ENCODE peak calls at places on chromosomes 16 and 17, in four cellular contexts. A is fibroblast of pulmonary artery, D is HFF-Myc, Z is right lobe of liver. H is an unnamed sample.

GRCh38 chr16:20806168-20807050 is at the start of the genes ERI2 and REXO5:
- DNase-seq in A (peak; percentile 96), D (peak; percentile 81), Z (peak; percentile 92), H (peak; percentile 92)

GRCh38 chr17:77571141-77571540 is 387.4 kb upstream of the TNRC6C start:
- DNase-seq in A (no peak), D (no peak), Z (no peak), H (no peak)

GRCh38 chr17:6546069-6546718 is 10.2 kb downstream of the PITPNM3 start:
- DNase-seq in A (peak; percentile 36), D (no peak), Z (no peak), H (peak; percentile 84)

GRCh38 chr16:13316008-13316407 is 414.6 kb downstream of the SHISA9 start:
- DNase-seq in A (no peak), D (no peak), Z (no peak), H (peak; percentile 43)

GRCh38 chr16:80040413-80040812 is 439.9 kb upstream of the MAF start:
- DNase-seq in A (no peak), D (no peak), Z (no peak), H (no peak)

GRCh38 chr17:36885161-36885735 is 52.0 kb upstream of the LHX1 start:
- DNase-seq in A (peak; percentile 30), D (no peak), Z (no peak), H (no peak)

GRCh38 chr17:47253541-47254402 is at the start of gene ITGB3:
- DNase-seq in A (peak; percentile 83), D (no peak), Z (peak; percentile 88), H (no peak)

GRCh38 chr16:28538733-28539596 is at the start of gene NUPR1:
- DNase-seq in A (peak; percentile 99), D (peak; percentile 85), Z (peak; percentile 91), H (peak; percentile 95)

GRCh38 chr16:3020247-3020603 is at the start of gene TNFRSF12A:
- DNase-seq in A (peak; percentile 65), D (peak; percentile 9), Z (peak; percentile 87), H (peak; percentile 15)

GRCh38 chr16:495127-495748 is 32.3 kb upstream of the CAPN15 start:
- DNase-seq in A (peak; percentile 66), D (no peak), Z (peak; percentile 59), H (no peak)

GRCh38 chr16:49590166-49590871 is 216.7 kb downstream of the C16orf78 start:
- DNase-seq in A (no peak), D (no peak), Z (no peak), H (no peak)

GRCh38 chr17:28973414-28973813 is 22.1 kb upstream of the PHF12 start:
- DNase-seq in A (peak; percentile 58), D (no peak), Z (no peak), H (peak; percentile 79)

DNA sequence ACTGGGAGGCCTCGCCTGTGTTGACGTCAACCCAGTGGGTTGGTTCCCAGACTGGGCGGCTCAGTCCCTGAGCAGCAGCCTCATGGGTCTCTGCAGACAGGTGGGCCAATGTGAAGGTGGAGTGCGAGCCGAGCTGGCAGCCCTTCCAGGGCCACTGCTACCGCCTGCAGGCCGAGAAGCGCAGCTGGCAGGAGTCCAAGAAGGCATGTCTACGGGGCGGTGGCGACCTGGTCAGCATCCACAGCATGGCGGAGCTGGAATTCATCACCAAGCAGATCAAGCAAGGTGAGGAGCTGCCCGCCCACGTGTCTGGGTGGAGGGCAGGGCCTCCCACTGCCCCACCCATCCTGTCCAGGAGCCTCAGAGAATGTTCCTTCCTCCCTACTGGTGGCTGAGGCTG is 44.1 kb downstream of the MRC2 start:
- DNase-seq in A (no peak), D (no peak), Z (no peak), H (no peak)
- TF ChIP-seq CTCF in A (no peak), D (no peak), Z (no peak), H (no peak)

DNA sequence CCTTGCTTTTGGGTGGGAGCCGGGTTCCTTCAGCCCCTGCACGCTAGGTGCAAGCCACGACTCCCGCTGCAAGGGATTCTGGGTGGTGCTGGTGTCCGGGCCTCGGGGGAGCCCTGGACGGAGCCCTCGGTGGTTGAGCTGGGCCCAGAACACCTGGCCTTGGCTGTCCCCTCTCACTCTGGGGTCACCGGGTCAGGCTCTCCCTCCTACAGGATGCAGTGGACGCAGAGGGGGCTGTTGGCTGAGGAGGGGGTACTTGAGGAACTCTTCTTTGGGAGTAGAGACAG is 27.9 kb upstream of the SLC38A10 start:
- DNase-seq in A (no peak), D (no peak), Z (no peak), H (no peak)
- TF ChIP-seq CTCF in A (no peak), D (no peak), Z (no peak), H (no peak)

DNA sequence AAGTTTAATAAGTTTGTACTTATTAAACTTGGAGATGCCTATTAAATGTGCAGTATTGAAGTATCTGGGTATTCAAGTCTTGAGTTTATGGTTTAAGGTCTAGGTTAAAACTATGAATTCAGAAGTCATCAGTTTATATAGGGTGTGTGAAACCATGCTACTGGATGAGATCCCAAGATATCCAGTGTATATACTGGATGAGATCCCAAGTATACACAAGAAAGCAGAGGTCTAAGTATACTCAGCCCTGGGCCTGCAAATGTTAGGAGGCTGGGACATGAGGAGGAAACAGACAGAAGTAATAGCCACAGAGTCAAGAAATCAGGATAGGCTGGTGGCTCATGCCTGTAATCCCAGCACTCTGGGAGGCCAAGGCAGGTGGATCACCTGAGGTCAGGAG is 194.4 kb upstream of the AXIN2 start:
- DNase-seq in A (no peak), D (no peak), Z (no peak), H (no peak)
- TF ChIP-seq CTCF in A (no peak), D (no peak), Z (no peak), H (no peak)

DNA sequence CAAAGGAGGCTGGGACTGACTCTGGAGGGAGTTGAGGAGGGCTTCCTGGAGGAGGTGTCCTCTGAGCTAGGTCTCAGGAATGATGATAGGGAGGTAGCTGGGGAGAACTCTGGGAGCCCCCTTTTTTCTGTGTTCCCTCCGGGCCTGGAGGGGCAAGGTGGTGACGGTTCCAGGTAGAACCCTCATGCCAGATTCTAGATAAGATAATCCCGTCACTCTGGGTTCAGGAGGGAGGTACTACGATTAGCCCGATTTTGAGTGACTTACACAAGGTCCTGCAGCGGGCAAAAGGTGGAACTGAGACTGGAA is 18.7 kb upstream of the ADGRG3 start:
- DNase-seq in A (no peak), D (no peak), Z (no peak), H (no peak)
- TF ChIP-seq CTCF in A (no peak), D (no peak), Z (no peak), H (no peak)

GRCh38 chr17:33642002-33642401 is 348.9 kb upstream of the ASIC2 start:
- DNase-seq in A (no peak), D (no peak), Z (no peak), H (no peak)
- TF ChIP-seq CTCF in A (no peak), D (no peak), Z (no peak), H (no peak)

DNA sequence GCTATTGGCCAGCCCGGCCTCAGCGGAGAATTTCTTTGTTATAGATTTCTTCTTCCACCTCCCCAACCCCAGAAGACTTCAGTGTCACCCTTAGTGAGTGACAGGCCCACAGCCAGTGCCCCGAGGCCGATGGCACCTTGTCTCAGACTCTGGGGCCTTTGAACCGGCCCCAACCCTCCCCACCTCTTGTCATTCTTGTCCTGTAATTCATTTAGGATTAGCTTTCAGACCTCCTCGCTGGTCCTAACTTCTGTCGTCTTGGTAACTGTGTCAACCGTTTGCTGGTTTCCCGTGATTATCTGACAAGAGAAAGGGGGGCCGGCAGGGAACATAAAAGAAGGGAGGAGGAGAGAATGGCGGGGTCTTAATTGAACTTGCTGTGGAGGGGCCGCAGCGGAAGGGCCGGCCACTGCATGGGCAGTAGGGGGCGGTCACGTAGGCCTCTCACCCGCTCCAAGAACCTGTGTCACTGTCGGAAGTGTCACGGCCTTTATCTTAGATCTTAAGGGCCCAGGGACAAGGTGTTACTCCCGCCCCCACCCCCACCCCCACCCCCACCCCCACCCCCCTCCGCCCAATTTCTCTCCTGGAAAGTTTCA is 46.5 kb upstream of the GSE1 start:
- DNase-seq in A (no peak), D (no peak), Z (no peak), H (no peak)
- TF ChIP-seq CTCF in A (no peak), D (no peak), Z (no peak), H (peak; percentile 37)